ENCODE peak calls at places on chromosomes 1 and 21, in four cellular contexts. S is HepG2, G is HEK293T, H is GM12878. E is an unnamed sample.

GRCh38 chr1:77900687-77901293 is 12.4 kb downstream of the NEXN start:
- DNase-seq in S (peak), G (peak), H (peak), E (peak)

GRCh38 chr1:40372658-40373322 is 737 bp upstream of the SMAP2 start:
- DNase-seq in S (no peak), G (no peak), H (no peak), E (no peak)

GRCh38 chr1:236020359-236021000 is 44.4 kb downstream of the NID1 start:
- DNase-seq in S (no peak), G (no peak), H (no peak), E (no peak)

GRCh38 chr1:181608951-181609350 is 125.6 kb downstream of the CACNA1E start:
- DNase-seq in S (no peak), G (no peak), H (no peak), E (no peak)

GRCh38 chr1:6417961-6418667 is 1.6 kb downstream of the HES2 start:
- DNase-seq in S (no peak), G (no peak), H (no peak), E (no peak)

GRCh38 chr21:33644383-33645074 is 2.2 kb downstream of the ITSN1 start:
- DNase-seq in S (peak), G (no peak), H (no peak), E (no peak)

GRCh38 chr1:109498161-109498801 is 4.4 kb downstream of the CYB561D1 start:
- DNase-seq in S (no peak), G (peak), H (no peak), E (peak)

GRCh38 chr1:64268653-64269557 is 65.5 kb downstream of the UBE2U start:
- DNase-seq in S (peak), G (peak), H (peak), E (peak)

DNA sequence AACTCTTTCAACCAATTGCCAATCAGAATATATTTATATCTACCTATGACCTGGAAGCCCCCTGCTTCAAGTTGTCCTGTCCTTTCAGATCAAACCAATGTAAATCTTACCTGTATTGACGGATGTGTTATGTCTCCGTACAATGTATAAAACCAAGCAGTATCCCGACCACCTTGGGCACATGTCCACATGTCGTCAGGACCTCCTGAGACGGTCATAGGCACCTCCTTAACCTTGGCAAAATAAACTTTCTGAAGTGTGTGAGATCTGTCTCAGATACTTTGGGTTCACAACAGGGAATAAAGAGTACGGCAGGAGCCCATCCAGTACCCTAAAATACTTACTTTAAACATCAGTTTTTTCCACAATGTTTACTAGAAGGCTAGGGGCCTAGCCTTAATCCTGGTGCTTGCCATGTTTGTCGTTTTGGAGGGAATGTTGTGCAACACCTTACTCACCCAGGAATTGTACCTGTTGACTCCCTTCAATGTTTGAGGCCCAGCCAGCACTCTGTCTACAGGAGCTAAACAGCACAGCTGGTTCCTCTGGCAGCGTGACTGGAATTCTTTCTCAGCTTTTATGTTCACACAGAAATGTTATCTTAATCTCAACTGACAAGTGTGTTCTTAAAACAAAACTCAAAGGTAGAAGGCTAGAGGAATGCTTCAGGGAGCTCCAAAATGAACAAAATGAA is 90.8 kb upstream of the USP25 start:
- DNase-seq in S (peak), G (no peak), H (no peak), E (no peak)
- TF ChIP-seq FOXK2 in S (no peak), G (no peak), H (no peak), E (no peak)

DNA sequence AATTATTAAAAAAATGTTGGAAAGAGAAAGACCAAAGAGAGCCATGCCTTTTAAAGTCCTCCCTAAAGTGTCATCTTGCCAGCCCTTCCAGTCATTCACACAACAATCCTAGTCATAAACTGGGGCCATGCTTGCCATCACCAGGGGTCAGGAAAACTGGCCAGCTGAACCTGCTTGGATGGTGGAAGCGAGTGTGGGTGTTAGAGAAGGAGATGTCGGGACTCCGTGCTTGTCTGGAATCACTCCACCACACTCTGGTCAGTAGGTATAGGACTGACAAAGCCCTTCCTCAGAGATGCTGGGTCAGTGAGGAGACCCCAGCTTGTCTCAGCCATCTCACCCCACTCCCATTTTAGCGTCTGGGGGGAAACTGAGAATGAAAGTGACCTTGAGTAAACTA is 3.3 kb upstream of the HAPLN2 start:
- DNase-seq in S (no peak), G (no peak), H (no peak), E (no peak)
- TF ChIP-seq FOXK2 in S (no peak), G (no peak), H (no peak), E (no peak)

GRCh38 chr21:38352536-38353219 is 95.9 kb downstream of the KCNJ15 start:
- DNase-seq in S (peak), G (peak), H (no peak), E (peak)
- TF ChIP-seq FOXK2 in S (no peak), G (no peak), H (no peak), E (no peak)

DNA sequence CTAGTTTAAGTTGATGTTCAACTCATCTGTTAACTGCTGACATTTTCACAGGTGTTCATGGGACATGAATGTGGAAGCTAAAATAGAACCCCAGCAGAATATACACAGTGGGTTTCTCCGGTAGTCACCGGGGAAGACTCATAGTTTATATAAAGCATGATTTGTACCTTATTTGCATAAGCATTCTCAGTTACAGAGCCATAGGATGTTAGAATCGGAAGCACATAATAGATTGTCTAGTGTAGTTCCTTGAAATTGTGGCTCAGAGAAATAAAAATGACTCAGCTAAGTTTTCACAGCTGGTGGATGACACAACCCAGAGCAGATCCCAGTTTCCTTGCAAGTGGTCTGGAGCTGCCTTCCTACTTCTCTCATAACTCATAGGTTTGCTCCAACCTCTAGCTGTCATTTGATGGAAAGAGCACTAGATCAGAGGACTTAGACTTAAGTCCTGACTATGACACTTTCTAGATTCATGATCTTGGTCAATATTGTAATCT is 107.1 kb downstream of the UCHL5 start:
- DNase-seq in S (no peak), G (no peak), H (peak), E (no peak)
- TF ChIP-seq FOXK2 in S (no peak), G (no peak), H (no peak), E (no peak)

DNA sequence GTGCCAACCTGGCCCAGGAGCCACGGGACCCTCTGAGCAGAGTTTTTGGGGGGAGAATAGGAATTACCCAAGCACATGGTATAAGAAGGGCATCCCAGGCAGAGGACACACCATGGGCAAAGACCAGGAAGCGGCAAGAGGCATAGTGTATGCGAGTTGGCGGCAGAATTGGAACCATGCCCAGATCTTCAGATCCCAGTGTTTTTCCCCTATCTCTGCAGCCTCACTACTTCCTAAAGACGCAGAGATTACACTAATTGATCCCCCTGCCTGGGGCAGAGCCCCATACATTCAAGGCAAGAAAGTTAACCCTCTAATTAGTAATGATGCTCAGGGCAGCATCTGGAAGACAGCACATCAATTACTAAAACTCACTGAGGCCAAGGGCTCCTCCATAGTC is 48.2 kb downstream of the SYT2 start:
- DNase-seq in S (no peak), G (no peak), H (no peak), E (no peak)
- TF ChIP-seq FOXK2 in S (no peak), G (no peak), H (no peak), E (no peak)

GRCh38 chr1:240237305-240237721 is 145.6 kb downstream of the FMN2 start:
- DNase-seq in S (no peak), G (no peak), H (no peak), E (no peak)

GRCh38 chr1:240234477-240235225 is 143.0 kb downstream of the FMN2 start:
- DNase-seq in S (no peak), G (no peak), H (no peak), E (no peak)

GRCh38 chr1:240230821-240231220 is 139.1 kb downstream of the FMN2 start:
- DNase-seq in S (no peak), G (no peak), H (no peak), E (no peak)

GRCh38 chr1:240235521-240236288 is 144.0 kb downstream of the FMN2 start:
- DNase-seq in S (no peak), G (no peak), H (no peak), E (no peak)

DNA sequence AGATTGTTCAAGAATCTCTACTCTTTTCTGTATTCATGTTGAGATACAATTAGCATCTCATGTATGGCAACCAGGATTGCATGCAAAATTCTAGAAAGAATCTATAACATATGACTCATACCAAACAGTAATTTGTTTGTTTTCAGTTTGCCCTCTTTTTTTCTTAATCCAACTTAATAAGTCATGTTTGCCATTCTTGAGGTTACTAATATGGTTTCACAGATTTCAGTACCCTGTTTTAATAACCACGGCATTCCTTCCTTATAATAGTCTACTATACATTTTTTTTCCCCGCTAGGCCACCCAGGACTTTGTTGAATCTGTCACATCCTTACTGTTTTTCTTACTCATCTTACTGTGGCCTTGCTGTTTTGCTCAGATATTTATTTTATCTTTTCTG is 140.9 kb downstream of the FMN2 start:
- DNase-seq in S (no peak), G (no peak), H (no peak), E (no peak)
- TF ChIP-seq FOXK2 in S (no peak), G (no peak), H (no peak), E (no peak)

GRCh38 chr1:172408958-172409357 is 11.5 kb upstream of the C1orf105 start:
- DNase-seq in S (no peak), G (no peak), H (no peak), E (no peak)
- TF ChIP-seq FOXK2 in S (no peak), G (no peak), H (no peak), E (no peak)

DNA sequence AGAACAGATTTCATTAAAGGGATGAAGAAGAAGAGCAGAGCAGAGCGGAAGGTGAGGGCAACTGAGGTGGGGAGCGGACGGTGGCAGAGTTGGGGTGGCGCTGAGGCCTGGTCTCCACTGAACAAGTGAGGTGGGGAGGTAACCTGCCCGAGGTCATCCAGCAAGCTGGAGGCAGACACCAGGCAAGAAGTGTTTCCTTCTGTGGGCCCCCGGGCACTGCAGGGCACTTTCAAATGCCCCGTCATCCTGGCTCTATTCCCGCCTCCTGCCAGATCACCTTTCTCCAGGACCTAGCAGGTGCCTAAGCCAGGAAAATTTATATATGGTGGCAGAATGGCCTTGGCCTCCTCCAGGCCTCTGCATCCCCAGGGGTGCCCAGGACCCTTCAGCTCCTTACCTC is 28.8 kb downstream of the VWA5B1 start:
- DNase-seq in S (no peak), G (no peak), H (no peak), E (no peak)
- TF ChIP-seq FOXK2 in S (no peak), G (no peak), H (no peak), E (no peak)